ENCODE peak calls at places on chromosomes 4 and X, in four cellular contexts. P, B, M and L are unnamed samples. For H3K9me2, the result is how much of the 10 kb centered on the place peaks cover.

GRCh38 chrX:76183289-76184057 is 10.6 kb downstream of the PBDC1 start:
- DNase-seq in M (no peak), B (no peak), P (no peak), L (peak)

GRCh38 chr4:143424276-143424675 is 87.6 kb downstream of the GAB1 start:
- DNase-seq in M (no peak), B (no peak), P (no peak), L (no peak)

GRCh38 chrX:120653000-120653399 is 23.1 kb upstream of the C1GALT1C1 start:
- DNase-seq in M (no peak), P (no peak), B (no peak), L (no peak)

GRCh38 chr4:183601381-183601780 is 57.6 kb downstream of the RWDD4 start:
- DNase-seq in B (no peak), P (peak), M (no peak), L (no peak)

GRCh38 chr4:146959692-146960091 is 14.0 kb upstream of the TTC29 start:
- DNase-seq in B (no peak), M (no peak), P (no peak), L (no peak)

GRCh38 chr4:106588906-106589305 is 220.3 kb upstream of the GIMD1 start:
- DNase-seq in B (no peak), M (no peak), P (no peak), L (no peak)

GRCh38 chr4:163558539-163559044 is 64.1 kb downstream of the TMA16 start:
- DNase-seq in B (peak), P (no peak), M (peak), L (peak)

GRCh38 chr4:129014566-129015509 is 78.5 kb downstream of the SCLT1 start:
- DNase-seq in M (no peak), B (no peak), P (no peak), L (no peak)

GRCh38 chrX:70979136-70979762 is 48.4 kb upstream of the SLC7A3 start:
- DNase-seq in M (no peak), B (no peak), P (peak), L (peak)

GRCh38 chr4:3239998-3240920 is 8.7 kb upstream of the MSANTD1 start:
- DNase-seq in M (no peak), P (no peak), B (no peak), L (no peak)

GRCh38 chrX:56798866-56799864 is 70.1 kb downstream of the NBDY start:
- DNase-seq in P (peak), B (no peak), M (peak), L (no peak)

GRCh38 chrX:21479695-21480280 is 105.6 kb downstream of the CNKSR2 start:
- DNase-seq in P (peak), M (peak), B (peak), L (peak)

GRCh38 chr4:140335076-140335475 is 38.4 kb upstream of the SCOC start:
- DNase-seq in M (no peak), P (no peak), B (no peak), L (no peak)

GRCh38 chrX:41935827-41936226 is 12.5 kb upstream of the CASK start:
- DNase-seq in P (no peak), B (no peak), M (no peak), L (peak)

GRCh38 chr4:165537028-165537648 is 158.3 kb downstream of the CPE start:
- DNase-seq in P (peak), B (peak), M (peak), L (peak)

GRCh38 chr4:47668256-47668655 is 169.6 kb downstream of the CORIN start:
- DNase-seq in B (no peak), P (no peak), M (no peak), L (no peak)

GRCh38 chr4:46844325-46844917 is 64.6 kb downstream of the COX7B2 start:
- DNase-seq in M (peak), P (peak), B (peak), L (peak)

DNA sequence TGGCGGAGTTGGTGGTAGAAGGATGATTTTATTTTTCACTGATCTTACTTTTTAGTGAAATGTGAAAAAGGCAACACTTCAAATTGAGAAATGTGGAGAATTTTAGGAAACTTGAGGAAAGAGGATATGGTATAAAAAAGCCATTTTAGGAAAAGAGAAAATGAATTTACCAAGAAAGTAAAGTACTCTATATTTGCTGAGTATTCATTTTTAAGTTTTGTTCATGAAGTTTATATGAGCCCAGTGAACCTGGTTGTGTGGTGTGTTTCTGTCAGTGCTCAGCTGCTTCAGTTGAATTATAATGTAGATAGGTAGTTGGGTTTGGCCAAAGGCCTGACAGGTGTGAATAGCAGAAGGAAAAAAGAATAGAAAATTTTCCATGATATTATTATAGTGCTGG is 345.5 kb upstream of the FSTL5 start:
- DNase-seq in M (no peak), B (no peak), P (no peak), L (no peak)
- H3K9me2 ChIP-seq in M (under half), B (under half), P (under half), L (under half)

DNA sequence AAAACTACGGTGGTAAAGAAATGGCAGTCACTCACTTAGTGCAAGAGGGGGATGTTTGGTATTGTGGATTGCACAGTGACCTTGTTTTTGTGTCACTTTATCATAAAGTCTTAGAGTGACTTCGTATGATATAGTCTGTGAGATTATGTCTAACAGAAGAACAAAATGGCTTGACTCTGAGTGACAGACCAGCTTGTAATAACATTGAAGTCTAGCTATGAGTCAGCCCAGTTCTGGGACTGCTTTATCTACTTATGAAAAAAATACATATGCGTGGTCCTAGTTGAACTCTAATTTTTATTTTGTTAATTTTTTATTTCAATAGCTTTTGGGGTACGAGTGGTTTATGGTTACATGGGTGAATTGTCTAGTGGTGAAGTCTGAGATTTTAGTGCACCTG is 20.0 kb downstream of the DCLK2 start:
- DNase-seq in P (no peak), M (no peak), B (no peak), L (no peak)
- H3K9me2 ChIP-seq in P (under half), M (under half), B (under half), L (under half)

GRCh38 chrX:35722128-35722527 is 76.0 kb upstream of the MAGEB16 start:
- DNase-seq in P (no peak), B (no peak), M (no peak), L (no peak)
- H3K9me2 ChIP-seq in P (under half), B (under half), M (under half), L (under half)

GRCh38 chrX:1407035-1407434 is 15.1 kb upstream of the SLC25A6 start:
- DNase-seq in B (no peak), M (no peak), P (no peak), L (no peak)
- H3K9me2 ChIP-seq in B (under half), M (under half), P (under half), L (under half)

GRCh38 chrX:15601932-15602331 is 1.2 kb upstream of the ACE2 start:
- DNase-seq in P (no peak), B (no peak), M (no peak), L (peak)

GRCh38 chrX:15594371-15594770 is 6.4 kb downstream of the ACE2 start:
- DNase-seq in B (no peak), P (no peak), M (peak), L (peak)

GRCh38 chrX:15600745-15601144 is at the start of gene ACE2:
- DNase-seq in P (no peak), B (no peak), M (no peak), L (no peak)

GRCh38 chrX:15600071-15600470 is 689 bp downstream of the ACE2 start:
- DNase-seq in B (no peak), P (no peak), M (no peak), L (no peak)

DNA sequence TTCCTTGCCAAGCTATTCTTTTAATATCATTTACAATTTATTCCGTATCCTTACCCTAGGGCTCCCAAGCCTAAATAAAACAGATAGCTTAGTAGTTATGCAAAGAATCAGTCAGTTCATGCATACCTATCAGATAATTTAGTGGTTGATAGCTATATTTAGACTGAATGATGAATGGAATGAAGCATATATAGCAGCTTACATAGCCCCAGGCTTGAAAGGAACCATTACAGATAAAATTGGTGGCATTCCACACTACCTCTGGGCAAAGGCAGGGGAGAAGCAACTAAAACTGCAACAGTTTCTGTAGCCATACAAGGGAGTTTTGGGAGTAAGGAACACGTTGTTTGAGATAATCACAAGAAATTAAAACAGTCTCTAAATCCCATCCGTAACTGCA is 2.7 kb downstream of the ACE2 start:
- DNase-seq in P (no peak), M (no peak), B (no peak), L (no peak)
- H3K9me2 ChIP-seq in P (under half), M (under half), B (under half), L (under half)

GRCh38 chrX:13791145-13791544 is 25.7 kb downstream of the GPM6B start:
- DNase-seq in M (no peak), B (no peak), P (no peak), L (no peak)
- H3K9me2 ChIP-seq in M (under half), B (under half), P (under half), L (under half)

GRCh38 chr4:1780435-1780834 is 12.7 kb upstream of the FGFR3 start:
- DNase-seq in B (no peak), M (no peak), P (no peak), L (no peak)
- H3K9me2 ChIP-seq in B (under half), M (under half), P (under half), L (under half)

GRCh38 chr4:7017446-7018048 is 25.6 kb upstream of the TADA2B start:
- DNase-seq in B (no peak), M (no peak), P (no peak), L (no peak)
- H3K9me2 ChIP-seq in B (under half), M (under half), P (under half), L (under half)

DNA sequence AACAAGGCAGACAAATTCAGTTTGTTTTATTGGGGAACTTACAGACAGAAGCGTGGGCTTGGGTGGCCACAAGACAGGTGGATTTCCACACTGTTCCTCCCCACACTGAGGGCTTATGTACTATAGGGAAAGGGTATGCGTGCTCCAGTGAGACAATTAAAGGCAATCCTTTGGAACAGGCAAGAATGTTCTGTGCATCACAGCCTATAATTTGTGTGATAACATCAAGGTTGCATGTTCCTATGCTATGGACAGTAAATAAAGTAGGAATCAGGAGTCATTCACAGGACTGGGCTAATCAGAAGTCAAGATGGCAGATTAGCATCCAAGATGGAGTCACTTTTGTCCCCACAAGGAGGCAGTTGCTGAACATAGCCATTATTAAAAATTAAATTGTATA is 84.6 kb upstream of the TRIM2 start:
- DNase-seq in M (no peak), P (no peak), B (no peak), L (no peak)
- H3K9me2 ChIP-seq in M (under half), P (under half), B (under half), L (under half)

DNA sequence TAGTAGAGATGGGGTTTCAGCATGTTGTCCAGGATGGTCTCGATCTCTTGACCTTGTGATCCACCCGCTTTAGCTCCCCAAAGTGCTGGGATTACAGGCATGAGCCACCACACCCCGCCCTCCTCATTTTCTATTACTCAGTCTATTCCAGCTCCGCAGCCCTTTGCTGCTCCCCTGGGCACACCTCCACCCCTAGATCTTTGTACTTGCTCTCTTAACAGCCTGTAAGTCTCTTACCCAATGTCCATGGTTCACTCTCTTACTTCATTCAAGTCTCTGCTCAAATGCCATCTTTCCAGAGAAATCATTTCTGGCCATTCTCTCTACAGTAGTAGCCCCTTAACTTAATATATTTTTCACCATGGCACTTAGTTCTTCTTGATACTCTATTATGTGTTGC is 64.7 kb downstream of the LDB2 start:
- DNase-seq in P (no peak), B (no peak), M (no peak), L (no peak)
- H3K9me2 ChIP-seq in P (under half), B (under half), M (under half), L (under half)